ENCODE peak calls at places on chromosome 11, in four cellular contexts. One of them, this sample, is unnamed.

GRCh38 chr11:93396356-93396755 is 65.8 kb downstream of the DEUP1 start:
- DNase-seq in suprapubic skin: no peak
- DNase-seq in IMR-90: no peak
- DNase-seq in A673: no peak
- DNase-seq in this sample: no peak

GRCh38 chr11:101470881-101471535 is 112.8 kb downstream of the TRPC6 start:
- DNase-seq in suprapubic skin: no peak
- DNase-seq in IMR-90: peak; percentile 75
- DNase-seq in A673: no peak
- DNase-seq in this sample: no peak

GRCh38 chr11:68311155-68312116 is 955 bp upstream of the LRP5 start:
- DNase-seq in suprapubic skin: no peak
- DNase-seq in IMR-90: no peak
- DNase-seq in A673: no peak
- DNase-seq in this sample: no peak

GRCh38 chr11:2519879-2520735 is 75.3 kb downstream of the KCNQ1 start:
- DNase-seq in IMR-90: no peak
- DNase-seq in A673: no peak
- DNase-seq in suprapubic skin: peak; percentile 72
- DNase-seq in this sample: peak; percentile 80

GRCh38 chr11:64490562-64491216 is 100.3 kb upstream of the SLC22A12 start:
- DNase-seq in A673: no peak
- DNase-seq in IMR-90: no peak
- DNase-seq in suprapubic skin: no peak
- DNase-seq in this sample: no peak

GRCh38 chr11:111642521-111642920 is 40.3 kb downstream of the SIK2 start:
- DNase-seq in A673: no peak
- DNase-seq in suprapubic skin: no peak
- DNase-seq in IMR-90: no peak
- DNase-seq in this sample: no peak

GRCh38 chr11:75945925-75946324 is 130.9 kb downstream of the UVRAG start:
- DNase-seq in suprapubic skin: no peak
- DNase-seq in IMR-90: no peak
- DNase-seq in A673: no peak
- DNase-seq in this sample: no peak

GRCh38 chr11:69018924-69019323 is 5.9 kb upstream of the MRGPRF start:
- DNase-seq in IMR-90: peak; percentile 71
- DNase-seq in A673: no peak
- DNase-seq in suprapubic skin: no peak
- DNase-seq in this sample: no peak

GRCh38 chr11:121950160-121950559 is 165.9 kb downstream of the BLID start:
- DNase-seq in A673: no peak
- DNase-seq in suprapubic skin: no peak
- DNase-seq in IMR-90: no peak
- DNase-seq in this sample: no peak

GRCh38 chr11:74321487-74322188 is 10.2 kb upstream of the P4HA3 start:
- DNase-seq in IMR-90: peak; percentile 65
- DNase-seq in suprapubic skin: no peak
- DNase-seq in A673: peak; percentile 57
- DNase-seq in this sample: no peak

GRCh38 chr11:67392182-67392715 is 463 bp downstream of the RAD9A start:
- DNase-seq in suprapubic skin: no peak
- DNase-seq in A673: no peak
- DNase-seq in IMR-90: no peak
- DNase-seq in this sample: peak; percentile 81

GRCh38 chr11:77106759-77107158 is 4.1 kb downstream of the OMP start:
- DNase-seq in A673: no peak
- DNase-seq in IMR-90: no peak
- DNase-seq in suprapubic skin: no peak
- DNase-seq in this sample: no peak

GRCh38 chr11:114783805-114784204 is 105.5 kb downstream of the NXPE2 start:
- DNase-seq in A673: no peak
- DNase-seq in IMR-90: no peak
- DNase-seq in suprapubic skin: no peak
- DNase-seq in this sample: no peak

GRCh38 chr11:584287-584686 is 8.0 kb downstream of the PHRF1 start:
- DNase-seq in suprapubic skin: no peak
- DNase-seq in IMR-90: no peak
- DNase-seq in A673: no peak
- DNase-seq in this sample: no peak

GRCh38 chr11:91947215-91947614 is 277.4 kb upstream of the FAT3 start:
- DNase-seq in suprapubic skin: no peak
- DNase-seq in A673: peak; percentile 81
- DNase-seq in IMR-90: peak; percentile 2
- DNase-seq in this sample: no peak

GRCh38 chr11:2795491-2795991 is 90.0 kb downstream of the CDKN1C start:
- DNase-seq in suprapubic skin: peak; percentile 73
- DNase-seq in A673: no peak
- DNase-seq in IMR-90: no peak
- DNase-seq in this sample: peak; percentile 77

DNA sequence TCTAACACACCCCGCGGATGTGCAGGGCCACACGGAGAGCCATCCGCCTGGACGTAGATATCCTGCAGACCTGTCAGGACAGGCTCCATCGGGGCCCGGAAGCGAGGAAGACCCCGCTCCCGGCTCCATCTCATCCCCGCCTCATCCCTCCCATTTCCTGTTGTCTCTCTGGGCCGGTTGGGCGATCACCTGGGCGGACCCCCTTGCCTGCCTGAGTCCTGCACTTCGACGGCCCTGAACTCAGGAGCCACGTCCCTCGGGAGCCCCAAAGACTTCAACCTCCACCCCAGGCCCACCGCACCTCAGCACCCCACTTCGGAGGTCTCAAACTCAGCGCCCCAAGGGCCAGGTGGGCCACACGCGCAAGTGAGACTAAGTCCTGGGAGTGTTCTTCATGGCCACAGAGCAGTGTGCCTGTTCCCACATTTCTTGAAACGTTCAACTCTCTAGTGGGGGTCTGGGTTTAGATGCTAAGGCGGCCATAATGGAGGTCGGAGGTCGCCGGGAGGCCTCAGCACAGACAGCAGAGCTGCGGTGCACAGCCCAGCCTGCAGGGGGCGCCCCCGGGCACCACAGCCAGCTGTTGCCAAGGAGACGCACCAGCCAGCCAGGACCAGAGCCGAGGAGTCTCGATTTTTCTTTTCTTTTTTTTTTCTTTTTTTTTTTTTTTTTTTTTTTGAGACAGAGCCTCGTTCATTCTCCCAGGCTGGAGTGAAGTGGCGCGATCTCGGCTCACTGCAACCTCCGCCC is 26.0 kb upstream of the FADD start:
- DNase-seq in IMR-90: no peak
- DNase-seq in suprapubic skin: no peak
- DNase-seq in A673: peak; percentile 61
- DNase-seq in this sample: no peak
- TF ChIP-seq CTCF in IMR-90: peak; percentile 58
- TF ChIP-seq CTCF in suprapubic skin: peak; percentile 9
- TF ChIP-seq CTCF in A673: peak; percentile 84
- TF ChIP-seq CTCF in this sample: peak; percentile 56

GRCh38 chr11:44631831-44632230 is 66.4 kb downstream of the CD82 start:
- DNase-seq in suprapubic skin: peak; percentile 55
- DNase-seq in A673: no peak
- DNase-seq in IMR-90: no peak
- DNase-seq in this sample: peak; percentile 73
- TF ChIP-seq CTCF in suprapubic skin: no peak
- TF ChIP-seq CTCF in A673: no peak
- TF ChIP-seq CTCF in IMR-90: no peak
- TF ChIP-seq CTCF in this sample: no peak

GRCh38 chr11:46296520-46297448 is 19.3 kb downstream of the CREB3L1 start:
- DNase-seq in IMR-90: peak; percentile 98
- DNase-seq in suprapubic skin: no peak
- DNase-seq in A673: peak; percentile 70
- DNase-seq in this sample: peak; percentile 90
- TF ChIP-seq CTCF in IMR-90: peak; percentile 89
- TF ChIP-seq CTCF in suprapubic skin: no peak
- TF ChIP-seq CTCF in A673: peak; percentile 61
- TF ChIP-seq CTCF in this sample: peak; percentile 78

DNA sequence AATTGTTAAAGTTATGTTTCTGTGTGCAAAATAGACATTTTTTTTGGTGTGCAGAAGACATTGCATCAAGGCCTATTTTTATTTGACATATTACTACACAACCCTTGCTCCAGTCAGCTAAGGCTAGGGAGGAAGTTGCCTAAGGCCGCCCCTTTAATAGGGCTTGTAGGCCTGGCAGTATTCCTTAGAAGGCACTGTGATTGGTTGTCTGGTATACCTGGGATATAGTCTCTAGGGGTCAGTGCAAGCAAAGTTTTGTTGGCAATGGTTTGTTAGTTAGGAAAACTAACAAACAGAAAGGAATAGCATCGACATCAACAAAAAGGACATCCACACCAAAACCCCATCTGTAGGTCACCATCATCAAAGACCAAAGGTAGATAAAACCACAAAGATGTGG is 16.9 kb downstream of the CCDC15 start:
- DNase-seq in suprapubic skin: no peak
- DNase-seq in A673: peak; percentile 30
- DNase-seq in IMR-90: peak; percentile 35
- DNase-seq in this sample: no peak
- TF ChIP-seq CTCF in suprapubic skin: no peak
- TF ChIP-seq CTCF in A673: no peak
- TF ChIP-seq CTCF in IMR-90: no peak
- TF ChIP-seq CTCF in this sample: no peak

DNA sequence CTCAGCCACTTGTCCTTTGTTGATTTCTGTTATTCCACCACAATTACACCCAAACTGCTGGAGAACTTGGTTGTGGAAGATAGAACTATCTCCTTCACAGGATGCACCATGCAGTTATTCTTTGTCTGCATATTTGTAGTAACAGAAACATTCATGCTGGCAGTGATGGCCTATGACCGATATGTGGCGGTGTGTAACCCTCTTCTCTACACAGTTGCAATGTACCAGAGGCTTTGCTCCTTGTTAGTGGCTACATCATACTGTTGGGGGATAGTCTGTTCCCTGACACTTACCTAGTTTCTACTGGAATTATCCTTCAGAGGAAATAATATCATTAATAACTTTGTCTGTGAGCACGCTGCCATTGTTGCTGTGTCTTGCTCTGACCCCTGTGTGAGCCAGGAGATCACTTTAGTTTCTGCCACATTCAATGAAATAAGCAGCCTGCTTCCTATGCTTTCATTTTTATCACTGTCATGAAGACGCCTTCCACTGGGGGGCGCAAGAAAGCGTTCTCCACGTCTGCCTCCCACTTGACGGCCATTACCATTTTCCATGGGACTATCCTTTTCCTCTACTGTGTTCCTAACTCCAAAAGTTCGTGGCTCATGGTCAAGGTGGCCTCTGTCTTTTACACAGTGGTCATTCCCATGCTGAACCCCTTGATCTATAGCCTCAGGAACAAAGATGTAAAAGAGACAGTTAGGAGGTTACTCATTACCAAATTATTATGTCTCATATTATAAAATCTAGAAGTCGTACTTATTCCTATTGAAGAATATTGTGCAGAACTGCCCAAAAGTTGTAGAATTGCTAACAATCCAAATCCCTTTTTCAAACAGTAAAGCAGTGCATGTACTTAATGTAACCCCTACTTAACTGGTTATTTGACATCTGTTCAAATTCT is 53.2 kb downstream of the OR4C6 start:
- DNase-seq in IMR-90: no peak
- DNase-seq in A673: peak; percentile 58
- DNase-seq in suprapubic skin: no peak
- DNase-seq in this sample: no peak
- TF ChIP-seq CTCF in IMR-90: no peak
- TF ChIP-seq CTCF in A673: peak; percentile 76
- TF ChIP-seq CTCF in suprapubic skin: no peak
- TF ChIP-seq CTCF in this sample: no peak

GRCh38 chr11:62806611-62807121 is 1.4 kb upstream of the NXF1 start:
- DNase-seq in IMR-90: peak; percentile 48
- DNase-seq in A673: no peak
- DNase-seq in suprapubic skin: no peak
- DNase-seq in this sample: no peak

GRCh38 chr11:62804310-62805043 is 763 bp downstream of the NXF1 start:
- DNase-seq in IMR-90: peak; percentile 55
- DNase-seq in suprapubic skin: no peak
- DNase-seq in A673: no peak
- DNase-seq in this sample: no peak

GRCh38 chr11:62801071-62801470 is 4.2 kb downstream of the NXF1 start:
- DNase-seq in A673: no peak
- DNase-seq in suprapubic skin: no peak
- DNase-seq in IMR-90: no peak
- DNase-seq in this sample: no peak

GRCh38 chr11:62805991-62806441 is 776 bp upstream of the NXF1 start:
- DNase-seq in suprapubic skin: no peak
- DNase-seq in A673: no peak
- DNase-seq in IMR-90: no peak
- DNase-seq in this sample: no peak

DNA sequence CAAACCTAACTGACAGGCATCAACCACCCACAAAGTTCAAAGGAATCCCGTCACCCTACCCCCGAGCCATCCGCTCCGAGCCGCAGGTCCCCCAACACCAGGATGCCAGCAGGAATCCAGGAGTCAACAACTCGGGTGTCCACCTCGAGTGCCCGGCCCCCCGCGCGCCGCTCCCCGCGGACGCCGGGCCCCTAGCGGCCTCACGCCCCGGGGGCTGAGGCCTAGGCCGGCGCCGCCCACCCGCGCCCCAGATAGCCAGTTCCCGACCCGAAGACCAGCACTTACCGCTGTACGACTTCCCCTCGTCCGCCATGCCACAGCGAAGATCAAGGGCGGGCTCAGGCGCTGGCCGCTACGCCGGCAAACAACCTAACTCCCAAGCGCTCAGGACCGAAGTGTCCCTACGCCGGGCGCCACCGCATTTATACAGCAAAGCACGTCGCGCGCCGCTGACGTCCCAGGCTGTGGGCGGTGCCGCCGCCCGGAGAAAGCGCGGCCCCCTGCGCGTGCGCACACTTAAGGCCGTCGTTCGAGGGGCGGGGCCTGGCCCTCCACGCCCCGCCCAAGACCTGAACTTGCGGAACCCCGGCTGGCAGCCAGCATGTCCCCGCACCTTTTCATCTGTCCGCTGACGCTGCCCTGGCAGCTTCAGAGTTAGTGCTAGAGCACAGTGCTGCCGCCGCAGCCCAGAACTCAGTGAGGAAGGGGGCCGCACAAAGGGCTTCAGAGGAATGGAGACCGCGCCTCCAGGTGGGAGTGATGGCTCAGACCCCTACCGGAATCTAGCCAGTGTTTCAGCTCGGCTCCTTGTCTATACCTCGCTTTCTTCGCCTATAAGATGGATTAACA is at the start of gene NXF1:
- DNase-seq in A673: peak; percentile 96
- DNase-seq in IMR-90: peak; percentile 92
- DNase-seq in suprapubic skin: peak; percentile 98
- DNase-seq in this sample: peak; percentile 99
- TF ChIP-seq CTCF in A673: peak; percentile 12
- TF ChIP-seq CTCF in IMR-90: no peak
- TF ChIP-seq CTCF in suprapubic skin: peak; percentile 43
- TF ChIP-seq CTCF in this sample: peak; percentile 15

GRCh38 chr11:133911169-133911568 is 45.6 kb downstream of the IGSF9B start:
- DNase-seq in A673: no peak
- DNase-seq in suprapubic skin: no peak
- DNase-seq in IMR-90: no peak
- DNase-seq in this sample: no peak
- TF ChIP-seq CTCF in A673: peak; percentile 22
- TF ChIP-seq CTCF in suprapubic skin: no peak
- TF ChIP-seq CTCF in IMR-90: no peak
- TF ChIP-seq CTCF in this sample: peak; percentile 6

GRCh38 chr11:109853156-109853776 is 239.9 kb upstream of the ZC3H12C start:
- DNase-seq in A673: peak; percentile 89
- DNase-seq in IMR-90: peak; percentile 87
- DNase-seq in suprapubic skin: no peak
- DNase-seq in this sample: no peak
- TF ChIP-seq CTCF in A673: peak; percentile 89
- TF ChIP-seq CTCF in IMR-90: peak; percentile 91
- TF ChIP-seq CTCF in suprapubic skin: no peak
- TF ChIP-seq CTCF in this sample: peak; percentile 72

This sample was measured in osteocyte.